ENCODE peak calls at places on chromosomes 5 and 9, in five cellular contexts. One of them, this sample, is unnamed.

GRCh38 chr5:40556811-40557210 is 122.9 kb upstream of the PTGER4 start:
- DNase-seq in SK-N-SH: no peak
- DNase-seq in BE2C: no peak
- DNase-seq in brain microvascular endothelial cell: no peak
- DNase-seq in A549: no peak
- DNase-seq in this sample: no peak

GRCh38 chr9:7973123-7973522 is 173.5 kb upstream of the DMAC1 start:
- DNase-seq in BE2C: no peak
- DNase-seq in SK-N-SH: no peak
- DNase-seq in A549: no peak
- DNase-seq in brain microvascular endothelial cell: no peak
- DNase-seq in this sample: no peak

GRCh38 chr9:85332487-85332886 is 409.3 kb downstream of the AGTPBP1 start:
- DNase-seq in SK-N-SH: peak; percentile 41
- DNase-seq in BE2C: peak; percentile 46
- DNase-seq in A549: peak; percentile 29
- DNase-seq in brain microvascular endothelial cell: no peak
- DNase-seq in this sample: no peak

GRCh38 chr5:105684799-105685198 is 1985.9 kb downstream of the EFNA5 start:
- DNase-seq in brain microvascular endothelial cell: peak; percentile 17
- DNase-seq in BE2C: no peak
- DNase-seq in SK-N-SH: no peak
- DNase-seq in A549: no peak
- DNase-seq in this sample: peak; percentile 50

GRCh38 chr5:147479949-147480348 is 29.9 kb downstream of the DPYSL3 start:
- DNase-seq in A549: peak; percentile 49
- DNase-seq in SK-N-SH: no peak
- DNase-seq in BE2C: no peak
- DNase-seq in brain microvascular endothelial cell: no peak
- DNase-seq in this sample: peak; percentile 48

GRCh38 chr5:170057311-170057710 is 48.4 kb upstream of the FOXI1 start:
- DNase-seq in brain microvascular endothelial cell: no peak
- DNase-seq in A549: no peak
- DNase-seq in BE2C: no peak
- DNase-seq in SK-N-SH: no peak
- DNase-seq in this sample: no peak

GRCh38 chr9:126704157-126704941 is 90.6 kb downstream of the LMX1B start:
- DNase-seq in SK-N-SH: peak; percentile 52
- DNase-seq in BE2C: peak; percentile 50
- DNase-seq in brain microvascular endothelial cell: peak; percentile 63
- DNase-seq in A549: peak; percentile 60
- DNase-seq in this sample: no peak

GRCh38 chr5:150163547-150164059 is 3.0 kb upstream of the CDX1 start:
- DNase-seq in SK-N-SH: no peak
- DNase-seq in brain microvascular endothelial cell: no peak
- DNase-seq in A549: no peak
- DNase-seq in BE2C: no peak
- DNase-seq in this sample: no peak

GRCh38 chr9:136117291-136118060 is 1.2 kb downstream of the TMEM250 start:
- DNase-seq in BE2C: no peak
- DNase-seq in SK-N-SH: peak; percentile 59
- DNase-seq in brain microvascular endothelial cell: no peak
- DNase-seq in A549: peak; percentile 48
- DNase-seq in this sample: no peak

GRCh38 chr9:12776775-12777055 is 1.9 kb downstream of the LURAP1L start:
- DNase-seq in brain microvascular endothelial cell: peak; percentile 77
- DNase-seq in SK-N-SH: no peak
- DNase-seq in A549: no peak
- DNase-seq in BE2C: no peak
- DNase-seq in this sample: no peak

GRCh38 chr5:132394681-132395259 is 25.3 kb downstream of the SLC22A5 start:
- DNase-seq in SK-N-SH: no peak
- DNase-seq in brain microvascular endothelial cell: no peak
- DNase-seq in A549: no peak
- DNase-seq in BE2C: no peak
- DNase-seq in this sample: no peak
- TF ChIP-seq CTCF in SK-N-SH: no peak
- TF ChIP-seq CTCF in brain microvascular endothelial cell: no peak
- TF ChIP-seq CTCF in A549: no peak
- TF ChIP-seq CTCF in BE2C: no peak
- TF ChIP-seq CTCF in this sample: no peak

GRCh38 chr9:96619491-96620154 is at the start of gene CDC14B:
- DNase-seq in BE2C: peak; percentile 84
- DNase-seq in SK-N-SH: peak; percentile 94
- DNase-seq in A549: peak; percentile 96
- DNase-seq in brain microvascular endothelial cell: peak; percentile 93
- DNase-seq in this sample: peak; percentile 62
- H3K4me3 ChIP-seq in BE2C: peak within 1 kb of the TSS; percentile 63
- H3K4me3 ChIP-seq in SK-N-SH: peak within 1 kb of the TSS; percentile 75
- H3K4me3 ChIP-seq in A549: peak within 1 kb of the TSS; percentile 98
- H3K4me3 ChIP-seq in brain microvascular endothelial cell: peak within 1 kb of the TSS; percentile 64
- H3K4me3 ChIP-seq in this sample: peak within 1 kb of the TSS; percentile 68

DNA sequence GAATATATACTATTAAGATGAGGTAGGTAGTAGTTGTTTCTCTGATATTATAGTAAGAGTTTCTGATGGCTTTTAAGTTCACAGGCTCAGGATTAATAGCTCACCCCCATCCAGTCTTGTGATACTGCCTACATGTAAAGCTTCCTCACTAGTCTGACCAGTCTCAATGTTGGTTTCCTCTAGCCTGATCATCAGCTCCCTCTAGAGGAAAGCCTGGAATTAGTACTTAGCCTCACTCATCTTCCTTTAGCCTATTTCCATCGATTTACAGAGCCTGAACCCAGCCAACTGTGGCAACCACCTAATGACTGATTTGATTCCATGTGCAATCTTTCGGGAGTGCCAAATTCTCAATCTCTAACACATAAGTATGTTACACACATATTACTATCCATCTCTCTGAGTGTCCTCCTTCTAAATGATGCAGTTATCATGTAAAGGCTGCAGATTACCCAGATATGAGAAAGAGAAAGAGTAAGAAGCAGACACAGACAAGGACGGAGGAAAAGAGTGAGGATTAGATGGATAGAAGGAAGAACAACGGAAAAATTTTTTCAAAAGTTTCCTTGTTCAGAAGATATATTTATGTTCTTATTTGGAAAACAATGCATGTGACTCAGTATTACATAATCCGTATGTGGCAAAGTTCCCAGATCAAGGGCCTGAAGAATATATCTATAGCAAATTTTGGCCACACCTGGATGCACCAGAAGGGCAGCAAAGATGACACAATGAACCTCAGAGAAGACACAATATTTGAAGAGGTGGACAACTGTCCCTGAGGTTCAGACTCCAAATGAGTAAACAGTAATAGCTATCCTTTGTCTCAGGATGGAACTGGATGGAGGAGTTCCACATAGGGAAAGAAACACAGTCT is 333.7 kb downstream of the ELAVL2 start:
- DNase-seq in A549: peak; percentile 47
- DNase-seq in brain microvascular endothelial cell: peak; percentile 0
- DNase-seq in BE2C: no peak
- DNase-seq in SK-N-SH: peak; percentile 46
- DNase-seq in this sample: peak; percentile 12
- TF ChIP-seq CTCF in A549: peak; percentile 31
- TF ChIP-seq CTCF in brain microvascular endothelial cell: peak; percentile 63
- TF ChIP-seq CTCF in BE2C: peak; percentile 53
- TF ChIP-seq CTCF in SK-N-SH: peak; percentile 54
- TF ChIP-seq CTCF in this sample: peak; percentile 64

GRCh38 chr9:2311920-2312319 is 296.8 kb downstream of the SMARCA2 start:
- DNase-seq in brain microvascular endothelial cell: no peak
- DNase-seq in A549: no peak
- DNase-seq in SK-N-SH: no peak
- DNase-seq in BE2C: no peak
- DNase-seq in this sample: no peak

GRCh38 chr9:2302606-2303005 is 287.5 kb downstream of the SMARCA2 start:
- DNase-seq in BE2C: no peak
- DNase-seq in SK-N-SH: no peak
- DNase-seq in A549: no peak
- DNase-seq in brain microvascular endothelial cell: no peak
- DNase-seq in this sample: no peak

GRCh38 chr9:2307480-2307879 is 292.3 kb downstream of the SMARCA2 start:
- DNase-seq in A549: peak; percentile 8
- DNase-seq in BE2C: no peak
- DNase-seq in brain microvascular endothelial cell: peak; percentile 47
- DNase-seq in SK-N-SH: no peak
- DNase-seq in this sample: no peak
- H3K4me3 ChIP-seq in A549: no peak overlapping the region
- H3K4me3 ChIP-seq in BE2C: no peak overlapping the region
- H3K4me3 ChIP-seq in brain microvascular endothelial cell: no peak overlapping the region
- H3K4me3 ChIP-seq in SK-N-SH: no peak overlapping the region
- H3K4me3 ChIP-seq in this sample: no peak overlapping the region

GRCh38 chr9:133423216-133423615 is 1.0 kb downstream of the ADAMTS13 start:
- DNase-seq in brain microvascular endothelial cell: no peak
- DNase-seq in BE2C: no peak
- DNase-seq in A549: no peak
- DNase-seq in SK-N-SH: no peak
- DNase-seq in this sample: no peak

GRCh38 chr9:133419005-133419404 is 1.2 kb upstream of the REXO4 start:
- DNase-seq in BE2C: no peak
- DNase-seq in brain microvascular endothelial cell: no peak
- DNase-seq in A549: no peak
- DNase-seq in SK-N-SH: no peak
- DNase-seq in this sample: no peak

GRCh38 chr9:133424187-133424586 is 2.0 kb downstream of the ADAMTS13 start:
- DNase-seq in SK-N-SH: no peak
- DNase-seq in A549: no peak
- DNase-seq in BE2C: no peak
- DNase-seq in brain microvascular endothelial cell: no peak
- DNase-seq in this sample: no peak

GRCh38 chr9:133420392-133420827 is 1.8 kb upstream of the ADAMTS13 start:
- DNase-seq in brain microvascular endothelial cell: no peak
- DNase-seq in BE2C: no peak
- DNase-seq in A549: peak; percentile 23
- DNase-seq in SK-N-SH: no peak
- DNase-seq in this sample: no peak

GRCh38 chr9:133421615-133422542 is at the start of gene ADAMTS13:
- DNase-seq in A549: peak; percentile 60
- DNase-seq in SK-N-SH: no peak
- DNase-seq in BE2C: peak; percentile 54
- DNase-seq in brain microvascular endothelial cell: no peak
- DNase-seq in this sample: no peak
- TF ChIP-seq CTCF in A549: no peak
- TF ChIP-seq CTCF in SK-N-SH: no peak
- TF ChIP-seq CTCF in BE2C: peak; percentile 48
- TF ChIP-seq CTCF in brain microvascular endothelial cell: peak; percentile 40
- TF ChIP-seq CTCF in this sample: peak; percentile 29

GRCh38 chr9:96441798-96442445 is 8.0 kb upstream of the HABP4 start:
- DNase-seq in SK-N-SH: no peak
- DNase-seq in brain microvascular endothelial cell: no peak
- DNase-seq in A549: peak; percentile 56
- DNase-seq in BE2C: no peak
- DNase-seq in this sample: no peak
- H3K4me3 ChIP-seq in SK-N-SH: no peak overlapping the region
- H3K4me3 ChIP-seq in brain microvascular endothelial cell: no peak overlapping the region
- H3K4me3 ChIP-seq in A549: no peak overlapping the region
- H3K4me3 ChIP-seq in BE2C: no peak overlapping the region
- H3K4me3 ChIP-seq in this sample: no peak overlapping the region

DNA sequence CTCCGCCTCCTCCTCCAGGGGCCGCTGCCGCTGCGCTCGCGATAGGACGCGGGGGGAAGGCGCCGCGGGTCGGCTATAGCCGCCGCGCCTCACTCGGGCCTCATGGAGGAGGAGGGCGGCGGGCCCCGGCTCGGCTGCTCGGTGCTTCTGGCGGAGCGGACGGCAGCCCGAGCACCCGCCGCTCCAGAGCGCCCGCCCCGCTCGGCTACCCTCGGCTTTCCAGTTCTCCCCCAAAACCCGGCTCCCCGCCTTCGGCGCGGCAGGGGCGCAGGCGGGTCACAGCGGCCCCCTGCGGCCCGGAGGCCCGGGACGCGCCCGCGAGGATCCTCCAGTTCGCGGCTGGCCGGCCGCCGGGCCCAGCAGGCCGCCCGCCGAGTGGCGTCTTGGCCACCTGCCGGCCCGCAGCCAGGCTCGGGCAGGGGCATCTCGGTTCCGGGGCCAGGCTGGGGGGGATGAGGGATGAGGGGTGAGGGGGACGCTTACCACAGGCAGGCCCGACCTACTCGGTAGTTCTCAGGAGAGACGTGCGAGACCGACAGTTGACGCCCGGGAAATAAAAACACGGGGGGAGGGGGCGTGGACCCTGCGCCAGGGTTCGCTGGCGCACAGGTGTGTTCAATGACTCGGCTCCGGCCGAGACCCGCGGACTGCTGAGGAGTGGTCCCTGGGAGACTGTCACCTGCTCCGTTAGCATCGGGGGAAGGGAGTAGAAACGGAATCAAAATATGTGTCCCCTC is at the start of gene PAIP1:
- DNase-seq in SK-N-SH: peak; percentile 94
- DNase-seq in brain microvascular endothelial cell: peak; percentile 74
- DNase-seq in BE2C: peak; percentile 90
- DNase-seq in A549: peak; percentile 90
- DNase-seq in this sample: peak; percentile 67
- TF ChIP-seq CTCF in SK-N-SH: peak; percentile 62
- TF ChIP-seq CTCF in brain microvascular endothelial cell: no peak
- TF ChIP-seq CTCF in BE2C: peak; percentile 39
- TF ChIP-seq CTCF in A549: peak; percentile 88
- TF ChIP-seq CTCF in this sample: peak; percentile 38

GRCh38 chr5:16502866-16503265 is 37.3 kb upstream of the ZNF622 start:
- DNase-seq in A549: peak; percentile 24
- DNase-seq in brain microvascular endothelial cell: no peak
- DNase-seq in BE2C: no peak
- DNase-seq in SK-N-SH: no peak
- DNase-seq in this sample: no peak

GRCh38 chr5:16505904-16506303 is 40.3 kb upstream of the ZNF622 start:
- DNase-seq in A549: no peak
- DNase-seq in SK-N-SH: no peak
- DNase-seq in BE2C: no peak
- DNase-seq in brain microvascular endothelial cell: no peak
- DNase-seq in this sample: no peak

GRCh38 chr5:16504571-16504970 is 39.0 kb upstream of the ZNF622 start:
- DNase-seq in SK-N-SH: no peak
- DNase-seq in A549: no peak
- DNase-seq in BE2C: no peak
- DNase-seq in brain microvascular endothelial cell: no peak
- DNase-seq in this sample: no peak

GRCh38 chr5:16507716-16508115 is 42.1 kb upstream of the ZNF622 start:
- DNase-seq in SK-N-SH: no peak
- DNase-seq in brain microvascular endothelial cell: no peak
- DNase-seq in A549: no peak
- DNase-seq in BE2C: no peak
- DNase-seq in this sample: no peak

DNA sequence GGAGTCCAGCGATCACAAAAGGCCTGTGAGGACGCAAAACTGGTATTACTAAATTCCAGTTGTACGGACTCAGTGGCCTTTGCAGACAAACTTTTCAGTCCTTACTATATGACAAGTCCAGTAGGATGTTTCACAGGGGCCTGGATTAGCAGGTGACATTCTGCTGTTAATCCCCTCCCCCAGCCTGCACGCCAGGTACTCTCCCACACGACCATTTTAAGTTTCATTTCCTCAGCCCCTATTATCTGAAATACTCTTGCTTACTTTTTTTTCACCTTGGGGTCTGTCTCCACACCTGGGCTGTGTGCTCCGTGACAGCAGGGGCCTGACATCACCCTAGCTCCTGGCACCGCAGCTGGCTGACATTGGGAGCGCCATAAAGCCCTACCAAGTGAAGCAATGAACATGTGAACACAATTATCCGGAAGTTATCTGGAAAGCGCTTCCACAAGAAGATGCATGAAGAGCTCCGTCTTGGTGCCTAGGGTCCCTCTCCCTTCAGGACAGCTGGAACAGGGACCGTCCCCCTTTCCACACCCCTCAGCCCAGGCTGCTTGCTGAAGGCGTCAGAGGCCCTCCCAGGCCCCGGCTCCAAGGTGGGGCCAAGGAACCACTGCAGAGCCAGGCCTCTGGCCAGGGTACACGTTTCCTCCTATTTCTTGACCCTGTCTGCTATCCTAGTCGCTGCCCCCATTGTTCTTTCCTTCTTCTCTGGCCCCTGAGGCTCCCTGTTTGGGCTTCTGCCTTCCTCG is 39.7 kb upstream of the ZNF622 start:
- DNase-seq in A549: no peak
- DNase-seq in SK-N-SH: no peak
- DNase-seq in brain microvascular endothelial cell: no peak
- DNase-seq in BE2C: no peak
- DNase-seq in this sample: no peak
- H3K4me3 ChIP-seq in A549: no peak overlapping the region
- H3K4me3 ChIP-seq in SK-N-SH: no peak overlapping the region
- H3K4me3 ChIP-seq in brain microvascular endothelial cell: no peak overlapping the region
- H3K4me3 ChIP-seq in BE2C: no peak overlapping the region
- H3K4me3 ChIP-seq in this sample: no peak overlapping the region